ENCODE peak calls at places on chromosome 3, in ten cellular contexts. One of them, this sample, is unnamed.

GRCh38 chr3:37221407-37221806 is 47.0 kb upstream of the LRRFIP2 start:
- DNase-seq in PC-3: peak
- DNase-seq in dermis microvascular lymphatic vessel endothelial cell: no peak
- DNase-seq in activated CD4-positive, alpha-beta T cell treated with anti-CD3 and anti-CD28 coated beads, Interleukin-2, amount 10 ng/mL, durations not matched to agents 7 days and 5 days: no peak
- DNase-seq in stimulated activated CD4-positive, alpha-beta T cell treated with anti-CD3 and anti-CD28 coated beads, TNF-alpha, amount 100 ng/mL, for 4 hours: no peak
- DNase-seq in iPS DF 6.9: no peak
- DNase-seq in ovary: no peak
- DNase-seq in body of pancreas: no peak
- DNase-seq in left cardiac atrium: no peak
- DNase-seq in PC-9: peak
- DNase-seq in this sample: no peak

GRCh38 chr3:79250746-79251145 is 517.1 kb downstream of the ROBO1 start:
- DNase-seq in PC-3: no peak
- DNase-seq in dermis microvascular lymphatic vessel endothelial cell: no peak
- DNase-seq in activated CD4-positive, alpha-beta T cell treated with anti-CD3 and anti-CD28 coated beads, Interleukin-2, amount 10 ng/mL, durations not matched to agents 7 days and 5 days: no peak
- DNase-seq in stimulated activated CD4-positive, alpha-beta T cell treated with anti-CD3 and anti-CD28 coated beads, TNF-alpha, amount 100 ng/mL, for 4 hours: no peak
- DNase-seq in iPS DF 6.9: no peak
- DNase-seq in ovary: no peak
- DNase-seq in body of pancreas: no peak
- DNase-seq in left cardiac atrium: no peak
- DNase-seq in PC-9: no peak
- DNase-seq in this sample: no peak

GRCh38 chr3:17546500-17546899 is 195.9 kb downstream of the TBC1D5 start:
- DNase-seq in PC-3: no peak
- DNase-seq in dermis microvascular lymphatic vessel endothelial cell: no peak
- DNase-seq in activated CD4-positive, alpha-beta T cell treated with anti-CD3 and anti-CD28 coated beads, Interleukin-2, amount 10 ng/mL, durations not matched to agents 7 days and 5 days: no peak
- DNase-seq in stimulated activated CD4-positive, alpha-beta T cell treated with anti-CD3 and anti-CD28 coated beads, TNF-alpha, amount 100 ng/mL, for 4 hours: no peak
- DNase-seq in iPS DF 6.9: no peak
- DNase-seq in ovary: no peak
- DNase-seq in body of pancreas: no peak
- DNase-seq in left cardiac atrium: no peak
- DNase-seq in PC-9: no peak
- DNase-seq in this sample: no peak

GRCh38 chr3:59654953-59655430 is 605.2 kb upstream of the CFAP20DC start:
- DNase-seq in PC-3: no peak
- DNase-seq in dermis microvascular lymphatic vessel endothelial cell: no peak
- DNase-seq in activated CD4-positive, alpha-beta T cell treated with anti-CD3 and anti-CD28 coated beads, Interleukin-2, amount 10 ng/mL, durations not matched to agents 7 days and 5 days: no peak
- DNase-seq in stimulated activated CD4-positive, alpha-beta T cell treated with anti-CD3 and anti-CD28 coated beads, TNF-alpha, amount 100 ng/mL, for 4 hours: no peak
- DNase-seq in iPS DF 6.9: no peak
- DNase-seq in ovary: no peak
- DNase-seq in body of pancreas: no peak
- DNase-seq in left cardiac atrium: no peak
- DNase-seq in PC-9: no peak
- DNase-seq in this sample: no peak

GRCh38 chr3:130255442-130255841 is 90.0 kb upstream of the COL6A5 start:
- DNase-seq in PC-3: no peak
- DNase-seq in dermis microvascular lymphatic vessel endothelial cell: no peak
- DNase-seq in activated CD4-positive, alpha-beta T cell treated with anti-CD3 and anti-CD28 coated beads, Interleukin-2, amount 10 ng/mL, durations not matched to agents 7 days and 5 days: no peak
- DNase-seq in stimulated activated CD4-positive, alpha-beta T cell treated with anti-CD3 and anti-CD28 coated beads, TNF-alpha, amount 100 ng/mL, for 4 hours: no peak
- DNase-seq in iPS DF 6.9: no peak
- DNase-seq in ovary: no peak
- DNase-seq in body of pancreas: no peak
- DNase-seq in left cardiac atrium: no peak
- DNase-seq in PC-9: no peak
- DNase-seq in this sample: no peak

GRCh38 chr3:188513662-188514328 is 359.8 kb downstream of the LPP start:
- DNase-seq in PC-3: no peak
- DNase-seq in dermis microvascular lymphatic vessel endothelial cell: no peak
- DNase-seq in activated CD4-positive, alpha-beta T cell treated with anti-CD3 and anti-CD28 coated beads, Interleukin-2, amount 10 ng/mL, durations not matched to agents 7 days and 5 days: no peak
- DNase-seq in stimulated activated CD4-positive, alpha-beta T cell treated with anti-CD3 and anti-CD28 coated beads, TNF-alpha, amount 100 ng/mL, for 4 hours: no peak
- DNase-seq in iPS DF 6.9: no peak
- DNase-seq in ovary: no peak
- DNase-seq in body of pancreas: no peak
- DNase-seq in left cardiac atrium: no peak
- DNase-seq in PC-9: no peak
- DNase-seq in this sample: no peak

GRCh38 chr3:101070260-101071121 is 77.3 kb upstream of the ABI3BP start:
- DNase-seq in PC-3: peak
- DNase-seq in dermis microvascular lymphatic vessel endothelial cell: no peak
- DNase-seq in activated CD4-positive, alpha-beta T cell treated with anti-CD3 and anti-CD28 coated beads, Interleukin-2, amount 10 ng/mL, durations not matched to agents 7 days and 5 days: peak
- DNase-seq in stimulated activated CD4-positive, alpha-beta T cell treated with anti-CD3 and anti-CD28 coated beads, TNF-alpha, amount 100 ng/mL, for 4 hours: peak
- DNase-seq in iPS DF 6.9: peak
- DNase-seq in ovary: no peak
- DNase-seq in body of pancreas: peak
- DNase-seq in left cardiac atrium: peak
- DNase-seq in PC-9: peak
- DNase-seq in this sample: peak

GRCh38 chr3:152405915-152406802 is 137.4 kb downstream of the MBNL1 start:
- DNase-seq in PC-3: peak
- DNase-seq in dermis microvascular lymphatic vessel endothelial cell: no peak
- DNase-seq in activated CD4-positive, alpha-beta T cell treated with anti-CD3 and anti-CD28 coated beads, Interleukin-2, amount 10 ng/mL, durations not matched to agents 7 days and 5 days: no peak
- DNase-seq in stimulated activated CD4-positive, alpha-beta T cell treated with anti-CD3 and anti-CD28 coated beads, TNF-alpha, amount 100 ng/mL, for 4 hours: no peak
- DNase-seq in iPS DF 6.9: no peak
- DNase-seq in ovary: no peak
- DNase-seq in body of pancreas: no peak
- DNase-seq in left cardiac atrium: no peak
- DNase-seq in PC-9: no peak
- DNase-seq in this sample: no peak

GRCh38 chr3:127226451-127226850 is 33.5 kb downstream of the PRR23E start:
- DNase-seq in PC-3: peak
- DNase-seq in dermis microvascular lymphatic vessel endothelial cell: no peak
- DNase-seq in activated CD4-positive, alpha-beta T cell treated with anti-CD3 and anti-CD28 coated beads, Interleukin-2, amount 10 ng/mL, durations not matched to agents 7 days and 5 days: no peak
- DNase-seq in stimulated activated CD4-positive, alpha-beta T cell treated with anti-CD3 and anti-CD28 coated beads, TNF-alpha, amount 100 ng/mL, for 4 hours: no peak
- DNase-seq in iPS DF 6.9: no peak
- DNase-seq in ovary: no peak
- DNase-seq in body of pancreas: no peak
- DNase-seq in left cardiac atrium: no peak
- DNase-seq in PC-9: peak
- DNase-seq in this sample: no peak

GRCh38 chr3:122063908-122064307 is 8.7 kb downstream of the CD86 start:
- DNase-seq in PC-3: no peak
- DNase-seq in dermis microvascular lymphatic vessel endothelial cell: no peak
- DNase-seq in activated CD4-positive, alpha-beta T cell treated with anti-CD3 and anti-CD28 coated beads, Interleukin-2, amount 10 ng/mL, durations not matched to agents 7 days and 5 days: no peak
- DNase-seq in stimulated activated CD4-positive, alpha-beta T cell treated with anti-CD3 and anti-CD28 coated beads, TNF-alpha, amount 100 ng/mL, for 4 hours: no peak
- DNase-seq in iPS DF 6.9: no peak
- DNase-seq in ovary: no peak
- DNase-seq in body of pancreas: no peak
- DNase-seq in left cardiac atrium: no peak
- DNase-seq in PC-9: no peak
- DNase-seq in this sample: no peak

GRCh38 chr3:191985691-191986090 is 524.7 kb downstream of the PYDC2 start:
- DNase-seq in PC-3: peak
- DNase-seq in dermis microvascular lymphatic vessel endothelial cell: peak
- DNase-seq in activated CD4-positive, alpha-beta T cell treated with anti-CD3 and anti-CD28 coated beads, Interleukin-2, amount 10 ng/mL, durations not matched to agents 7 days and 5 days: no peak
- DNase-seq in stimulated activated CD4-positive, alpha-beta T cell treated with anti-CD3 and anti-CD28 coated beads, TNF-alpha, amount 100 ng/mL, for 4 hours: no peak
- DNase-seq in iPS DF 6.9: no peak
- DNase-seq in ovary: no peak
- DNase-seq in body of pancreas: no peak
- DNase-seq in left cardiac atrium: no peak
- DNase-seq in PC-9: no peak
- DNase-seq in this sample: no peak

GRCh38 chr3:44825264-44825925 is 36.3 kb upstream of the TMEM42 start:
- DNase-seq in PC-3: peak
- DNase-seq in dermis microvascular lymphatic vessel endothelial cell: no peak
- DNase-seq in activated CD4-positive, alpha-beta T cell treated with anti-CD3 and anti-CD28 coated beads, Interleukin-2, amount 10 ng/mL, durations not matched to agents 7 days and 5 days: no peak
- DNase-seq in stimulated activated CD4-positive, alpha-beta T cell treated with anti-CD3 and anti-CD28 coated beads, TNF-alpha, amount 100 ng/mL, for 4 hours: no peak
- DNase-seq in iPS DF 6.9: no peak
- DNase-seq in ovary: no peak
- DNase-seq in body of pancreas: no peak
- DNase-seq in left cardiac atrium: no peak
- DNase-seq in PC-9: no peak
- DNase-seq in this sample: no peak

GRCh38 chr3:170726976-170727661 is 141.2 kb upstream of the SLC7A14 start:
- DNase-seq in PC-3: peak
- DNase-seq in dermis microvascular lymphatic vessel endothelial cell: no peak
- DNase-seq in activated CD4-positive, alpha-beta T cell treated with anti-CD3 and anti-CD28 coated beads, Interleukin-2, amount 10 ng/mL, durations not matched to agents 7 days and 5 days: no peak
- DNase-seq in stimulated activated CD4-positive, alpha-beta T cell treated with anti-CD3 and anti-CD28 coated beads, TNF-alpha, amount 100 ng/mL, for 4 hours: no peak
- DNase-seq in iPS DF 6.9: no peak
- DNase-seq in ovary: no peak
- DNase-seq in body of pancreas: no peak
- DNase-seq in left cardiac atrium: no peak
- DNase-seq in PC-9: peak
- DNase-seq in this sample: no peak

GRCh38 chr3:97815149-97815917 is 6.5 kb upstream of the CRYBG3 start:
- DNase-seq in PC-3: peak
- DNase-seq in dermis microvascular lymphatic vessel endothelial cell: no peak
- DNase-seq in activated CD4-positive, alpha-beta T cell treated with anti-CD3 and anti-CD28 coated beads, Interleukin-2, amount 10 ng/mL, durations not matched to agents 7 days and 5 days: peak
- DNase-seq in stimulated activated CD4-positive, alpha-beta T cell treated with anti-CD3 and anti-CD28 coated beads, TNF-alpha, amount 100 ng/mL, for 4 hours: peak
- DNase-seq in iPS DF 6.9: no peak
- DNase-seq in ovary: no peak
- DNase-seq in body of pancreas: no peak
- DNase-seq in left cardiac atrium: no peak
- DNase-seq in PC-9: peak
- DNase-seq in this sample: no peak

GRCh38 chr3:35936571-35936970 is 297.2 kb downstream of the ARPP21 start:
- DNase-seq in PC-3: peak
- DNase-seq in dermis microvascular lymphatic vessel endothelial cell: no peak
- DNase-seq in activated CD4-positive, alpha-beta T cell treated with anti-CD3 and anti-CD28 coated beads, Interleukin-2, amount 10 ng/mL, durations not matched to agents 7 days and 5 days: no peak
- DNase-seq in stimulated activated CD4-positive, alpha-beta T cell treated with anti-CD3 and anti-CD28 coated beads, TNF-alpha, amount 100 ng/mL, for 4 hours: no peak
- DNase-seq in iPS DF 6.9: no peak
- DNase-seq in ovary: no peak
- DNase-seq in body of pancreas: no peak
- DNase-seq in left cardiac atrium: no peak
- DNase-seq in PC-9: no peak
- DNase-seq in this sample: no peak

GRCh38 chr3:133864616-133865015 is 31.1 kb downstream of the RAB6B start:
- DNase-seq in PC-3: no peak
- DNase-seq in dermis microvascular lymphatic vessel endothelial cell: no peak
- DNase-seq in activated CD4-positive, alpha-beta T cell treated with anti-CD3 and anti-CD28 coated beads, Interleukin-2, amount 10 ng/mL, durations not matched to agents 7 days and 5 days: no peak
- DNase-seq in stimulated activated CD4-positive, alpha-beta T cell treated with anti-CD3 and anti-CD28 coated beads, TNF-alpha, amount 100 ng/mL, for 4 hours: no peak
- DNase-seq in iPS DF 6.9: no peak
- DNase-seq in ovary: no peak
- DNase-seq in body of pancreas: no peak
- DNase-seq in left cardiac atrium: no peak
- DNase-seq in PC-9: no peak
- DNase-seq in this sample: no peak

GRCh38 chr3:177338697-177339219 is 141.5 kb upstream of the TBL1XR1 start:
- DNase-seq in PC-3: no peak
- DNase-seq in dermis microvascular lymphatic vessel endothelial cell: no peak
- DNase-seq in activated CD4-positive, alpha-beta T cell treated with anti-CD3 and anti-CD28 coated beads, Interleukin-2, amount 10 ng/mL, durations not matched to agents 7 days and 5 days: no peak
- DNase-seq in stimulated activated CD4-positive, alpha-beta T cell treated with anti-CD3 and anti-CD28 coated beads, TNF-alpha, amount 100 ng/mL, for 4 hours: no peak
- DNase-seq in iPS DF 6.9: no peak
- DNase-seq in ovary: no peak
- DNase-seq in body of pancreas: no peak
- DNase-seq in left cardiac atrium: no peak
- DNase-seq in PC-9: no peak
- DNase-seq in this sample: no peak

GRCh38 chr3:125059488-125060245 is 3.9 kb upstream of the HEG1 start:
- DNase-seq in PC-3: peak
- DNase-seq in dermis microvascular lymphatic vessel endothelial cell: no peak
- DNase-seq in activated CD4-positive, alpha-beta T cell treated with anti-CD3 and anti-CD28 coated beads, Interleukin-2, amount 10 ng/mL, durations not matched to agents 7 days and 5 days: no peak
- DNase-seq in stimulated activated CD4-positive, alpha-beta T cell treated with anti-CD3 and anti-CD28 coated beads, TNF-alpha, amount 100 ng/mL, for 4 hours: no peak
- DNase-seq in iPS DF 6.9: no peak
- DNase-seq in ovary: no peak
- DNase-seq in body of pancreas: peak
- DNase-seq in left cardiac atrium: peak
- DNase-seq in PC-9: no peak
- DNase-seq in this sample: no peak

GRCh38 chr3:159672728-159673471 is 315.7 kb upstream of the IL12A start:
- DNase-seq in PC-3: peak
- DNase-seq in dermis microvascular lymphatic vessel endothelial cell: no peak
- DNase-seq in activated CD4-positive, alpha-beta T cell treated with anti-CD3 and anti-CD28 coated beads, Interleukin-2, amount 10 ng/mL, durations not matched to agents 7 days and 5 days: no peak
- DNase-seq in stimulated activated CD4-positive, alpha-beta T cell treated with anti-CD3 and anti-CD28 coated beads, TNF-alpha, amount 100 ng/mL, for 4 hours: no peak
- DNase-seq in iPS DF 6.9: no peak
- DNase-seq in ovary: no peak
- DNase-seq in body of pancreas: no peak
- DNase-seq in left cardiac atrium: no peak
- DNase-seq in PC-9: no peak
- DNase-seq in this sample: no peak

GRCh38 chr3:123380261-123380660 is 68.6 kb downstream of the ADCY5 start:
- DNase-seq in PC-3: no peak
- DNase-seq in dermis microvascular lymphatic vessel endothelial cell: no peak
- DNase-seq in activated CD4-positive, alpha-beta T cell treated with anti-CD3 and anti-CD28 coated beads, Interleukin-2, amount 10 ng/mL, durations not matched to agents 7 days and 5 days: no peak
- DNase-seq in stimulated activated CD4-positive, alpha-beta T cell treated with anti-CD3 and anti-CD28 coated beads, TNF-alpha, amount 100 ng/mL, for 4 hours: no peak
- DNase-seq in iPS DF 6.9: no peak
- DNase-seq in ovary: no peak
- DNase-seq in body of pancreas: no peak
- DNase-seq in left cardiac atrium: no peak
- DNase-seq in PC-9: no peak
- DNase-seq in this sample: no peak